ENCODE peak calls at places on chromosomes 5 and 9, in five cellular contexts. R is NCI-H1417; C is stimulated activated CD8-positive, alpha-beta memory T cell treated with anti-CD3 and anti-CD28 coated beads, Interleukin-4, amount 100 ng/mL, for 24 hours; Q is left cardiac atrium; X is AG08396. O is an unnamed sample.

GRCh38 chr9:14441976-14442651 is 128.2 kb upstream of the NFIB start:
- DNase-seq in Q (no peak), C (no peak), X (no peak), R (no peak), O (no peak)

GRCh38 chr9:14866200-14866749 is 44.0 kb downstream of the FREM1 start:
- DNase-seq in X (no peak), R (peak; percentile 30), Q (no peak), C (no peak), O (no peak)

GRCh38 chr5:177220576-177220975 is 82.9 kb downstream of the RAB24 start:
- DNase-seq in R (no peak), Q (no peak), C (no peak), X (no peak), O (no peak)

GRCh38 chr9:130419521-130420035 is 25.2 kb upstream of the ASS1 start:
- DNase-seq in X (no peak), C (no peak), Q (no peak), R (no peak), O (no peak)

GRCh38 chr5:35098214-35098613 is 50.5 kb upstream of the AGXT2 start:
- DNase-seq in R (no peak), X (no peak), C (no peak), Q (no peak), O (no peak)

GRCh38 chr5:172123269-172123692 is 64.7 kb downstream of the STK10 start:
- DNase-seq in C (no peak), Q (peak; percentile 86), R (no peak), X (peak; percentile 80), O (peak; percentile 93)

GRCh38 chr5:166282939-166283338 is 2008.5 kb upstream of the WWC1 start:
- DNase-seq in R (no peak), Q (no peak), C (no peak), X (no peak), O (no peak)

GRCh38 chr9:18393340-18394130 is 80.4 kb upstream of the ADAMTSL1 start:
- DNase-seq in C (no peak), Q (peak; percentile 27), X (peak; percentile 31), R (peak; percentile 97), O (no peak)

GRCh38 chr5:8517461-8517860 is 648.5 kb downstream of the MTRR start:
- DNase-seq in C (no peak), R (no peak), X (no peak), Q (no peak), O (no peak)

GRCh38 chr5:38755171-38755570 is 90.6 kb upstream of the OSMR start:
- DNase-seq in C (no peak), R (no peak), Q (no peak), X (peak; percentile 60), O (no peak)

GRCh38 chr5:9924614-9925013 is 294.5 kb upstream of the TAS2R1 start:
- DNase-seq in Q (no peak), R (no peak), C (no peak), X (peak; percentile 81), O (no peak)

GRCh38 chr9:132744881-132745761 is 74.9 kb downstream of the GTF3C4 start:
- DNase-seq in C (no peak), R (peak; percentile 67), X (no peak), Q (no peak), O (no peak)

GRCh38 chr5:79694652-79695051 is 5.0 kb downstream of the CMYA5 start:
- DNase-seq in R (no peak), C (no peak), Q (no peak), X (no peak), O (no peak)

GRCh38 chr9:75086443-75087278 is 1.3 kb downstream of the NMRK1 start:
- DNase-seq in Q (no peak), C (no peak), X (no peak), R (no peak), O (no peak)

GRCh38 chr5:120527251-120527650 is 63.2 kb downstream of the PRR16 start:
- DNase-seq in Q (no peak), C (no peak), X (no peak), R (no peak), O (no peak)

GRCh38 chr5:149079883-149080282 is 17.0 kb upstream of the SH3TC2 start:
- DNase-seq in Q (no peak), X (no peak), R (no peak), C (no peak), O (no peak)

GRCh38 chr9:135883410-135884089 is 23.8 kb downstream of the CAMSAP1 start:
- DNase-seq in R (peak; percentile 27), X (no peak), C (no peak), Q (no peak), O (no peak)

GRCh38 chr5:100505984-100506670 is 29.0 kb upstream of the FAM174A start:
- DNase-seq in R (no peak), X (peak; percentile 2), Q (no peak), C (no peak), O (no peak)

GRCh38 chr9:3361115-3361514 is 164.7 kb downstream of the RFX3 start:
- DNase-seq in C (no peak), R (no peak), X (no peak), Q (no peak), O (no peak)

GRCh38 chr5:176388003-176388340 is 426 bp downstream of the NOP16 start:
- DNase-seq in C (no peak), X (peak; percentile 36), Q (no peak), R (peak; percentile 35), O (no peak)

GRCh38 chr5:33401482-33402390 is 39.0 kb upstream of the TARS1 start:
- DNase-seq in R (no peak), Q (no peak), X (peak; percentile 21), C (no peak), O (no peak)

GRCh38 chr5:68778467-68778866 is 315.3 kb upstream of the SLC30A5 start:
- DNase-seq in C (no peak), X (no peak), R (no peak), Q (no peak), O (no peak)

O was measured in osteocyte.